ENCODE peak calls at places on chromosome 9, in six cellular contexts. One of them, this sample, is unnamed.

GRCh38 chr9:125407974-125408900 is 146.6 kb downstream of the GAPVD1 start:
- DNase-seq in activated CD8-positive, alpha-beta T cell treated with anti-CD3 and anti-CD28 coated beads for 36 hours: peak
- DNase-seq in AG08395: peak
- DNase-seq in T47D: peak
- DNase-seq in AG04450: peak
- DNase-seq in A549: peak
- DNase-seq in this sample: peak

GRCh38 chr9:130995399-130995941 is 13.5 kb upstream of the LAMC3 start:
- DNase-seq in activated CD8-positive, alpha-beta T cell treated with anti-CD3 and anti-CD28 coated beads for 36 hours: no peak
- DNase-seq in AG08395: peak
- DNase-seq in T47D: no peak
- DNase-seq in AG04450: no peak
- DNase-seq in A549: peak
- DNase-seq in this sample: no peak

GRCh38 chr9:70285246-70285645 is 26.5 kb downstream of the SMC5 start:
- DNase-seq in activated CD8-positive, alpha-beta T cell treated with anti-CD3 and anti-CD28 coated beads for 36 hours: no peak
- DNase-seq in AG08395: peak
- DNase-seq in T47D: no peak
- DNase-seq in AG04450: peak
- DNase-seq in A549: no peak
- DNase-seq in this sample: no peak

GRCh38 chr9:93258818-93259489 is 75.0 kb downstream of the WNK2 start:
- DNase-seq in activated CD8-positive, alpha-beta T cell treated with anti-CD3 and anti-CD28 coated beads for 36 hours: no peak
- DNase-seq in AG08395: no peak
- DNase-seq in T47D: no peak
- DNase-seq in AG04450: no peak
- DNase-seq in A549: no peak
- DNase-seq in this sample: no peak

GRCh38 chr9:133163559-133164208 is at the start of gene GBGT1:
- DNase-seq in activated CD8-positive, alpha-beta T cell treated with anti-CD3 and anti-CD28 coated beads for 36 hours: peak
- DNase-seq in AG08395: peak
- DNase-seq in T47D: no peak
- DNase-seq in AG04450: no peak
- DNase-seq in A549: peak
- DNase-seq in this sample: peak

GRCh38 chr9:83544002-83544698 is 5.9 kb upstream of the FRMD3 start:
- DNase-seq in activated CD8-positive, alpha-beta T cell treated with anti-CD3 and anti-CD28 coated beads for 36 hours: peak
- DNase-seq in AG08395: peak
- DNase-seq in T47D: peak
- DNase-seq in AG04450: no peak
- DNase-seq in A549: peak
- DNase-seq in this sample: no peak

GRCh38 chr9:127918201-127919107 is 1.6 kb upstream of the ST6GALNAC4 start:
- DNase-seq in activated CD8-positive, alpha-beta T cell treated with anti-CD3 and anti-CD28 coated beads for 36 hours: no peak
- DNase-seq in AG08395: no peak
- DNase-seq in T47D: no peak
- DNase-seq in AG04450: no peak
- DNase-seq in A549: no peak
- DNase-seq in this sample: no peak

GRCh38 chr9:94289691-94290090 is 30.6 kb downstream of the ZNF169 start:
- DNase-seq in activated CD8-positive, alpha-beta T cell treated with anti-CD3 and anti-CD28 coated beads for 36 hours: no peak
- DNase-seq in AG08395: no peak
- DNase-seq in T47D: no peak
- DNase-seq in AG04450: no peak
- DNase-seq in A549: no peak
- DNase-seq in this sample: no peak

GRCh38 chr9:109771084-109771483 is 8.9 kb upstream of the PALM2AKAP2 start:
- DNase-seq in activated CD8-positive, alpha-beta T cell treated with anti-CD3 and anti-CD28 coated beads for 36 hours: no peak
- DNase-seq in AG08395: peak
- DNase-seq in T47D: no peak
- DNase-seq in AG04450: peak
- DNase-seq in A549: no peak
- DNase-seq in this sample: no peak

GRCh38 chr9:131578778-131579504 is 33.6 kb downstream of the PRRT1B start:
- DNase-seq in activated CD8-positive, alpha-beta T cell treated with anti-CD3 and anti-CD28 coated beads for 36 hours: peak
- DNase-seq in AG08395: no peak
- DNase-seq in T47D: no peak
- DNase-seq in AG04450: no peak
- DNase-seq in A549: no peak
- DNase-seq in this sample: no peak

GRCh38 chr9:110700953-110701352 is 32.4 kb downstream of the MUSK start:
- DNase-seq in activated CD8-positive, alpha-beta T cell treated with anti-CD3 and anti-CD28 coated beads for 36 hours: no peak
- DNase-seq in AG08395: peak
- DNase-seq in T47D: no peak
- DNase-seq in AG04450: no peak
- DNase-seq in A549: no peak
- DNase-seq in this sample: no peak

This sample was measured in Caco-2.